ENCODE peak calls at places on chromosomes 13 and 19, in nine cellular contexts. F is osteocyte, J is AG04449, W is psoas muscle, V is tibial artery, I is RWPE1, A is AG04450, X is progenitor cell of endocrine pancreas, H is hepatocyte. O is an unnamed sample.

GRCh38 chr19:21677696-21678418 is 89.5 kb downstream of the ZNF100 start:
- DNase-seq in I (no peak), J (no peak), W (no peak), A (no peak), X (no peak), V (no peak), F (no peak), H (no peak), O (no peak)

GRCh38 chr19:3471954-3472655 is 8.2 kb downstream of the SMIM24 start:
- DNase-seq in W (peak), H (no peak), J (no peak), I (peak), A (no peak), X (no peak), F (no peak), V (no peak), O (no peak)

GRCh38 chr19:34963531-34964406 is at the start of gene ZNF792:
- DNase-seq in W (peak), X (peak), F (peak), A (peak), H (peak), V (peak), J (no peak), I (peak), O (no peak)

GRCh38 chr13:91805605-91806004 is 407.2 kb downstream of the GPC5 start:
- DNase-seq in H (no peak), V (no peak), I (no peak), F (no peak), A (no peak), X (no peak), J (no peak), W (no peak), O (no peak)

GRCh38 chr13:38686635-38687245 is at the start of gene FREM2:
- DNase-seq in X (peak), I (peak), F (no peak), V (no peak), A (no peak), H (peak), J (no peak), W (peak), O (no peak)

GRCh38 chr19:1854542-1855039 is 6.3 kb upstream of the REXO1 start:
- DNase-seq in J (no peak), I (no peak), X (no peak), A (no peak), W (no peak), H (no peak), F (no peak), V (no peak), O (no peak)

GRCh38 chr13:33918199-33918932 is 100.4 kb downstream of the RFC3 start:
- DNase-seq in V (no peak), F (no peak), W (no peak), A (no peak), H (no peak), I (peak), X (no peak), J (no peak), O (peak)

GRCh38 chr19:49677901-49678674 is 1.0 kb downstream of the PRMT1 start:
- DNase-seq in H (peak), X (peak), V (peak), A (no peak), J (no peak), F (peak), W (peak), I (peak), O (no peak)

GRCh38 chr19:49489601-49490167 is 2.3 kb downstream of the RPL13A start:
- DNase-seq in I (no peak), X (no peak), J (no peak), A (no peak), W (no peak), F (no peak), V (no peak), H (no peak), O (no peak)

GRCh38 chr19:57310792-57311191 is 9.5 kb upstream of the ZNF543 start:
- DNase-seq in X (no peak), I (no peak), W (no peak), J (no peak), V (no peak), F (no peak), H (no peak), A (no peak), O (no peak)

GRCh38 chr19:11699931-11700794 is 38.6 kb downstream of the ZNF823 start:
- DNase-seq in H (peak), A (peak), J (no peak), V (no peak), I (peak), X (no peak), W (no peak), F (no peak), O (no peak)

GRCh38 chr13:51585234-51585672 is 991 bp downstream of the WDFY2 start:
- DNase-seq in F (no peak), W (no peak), A (no peak), H (no peak), V (no peak), I (no peak), X (no peak), J (no peak), O (no peak)

GRCh38 chr13:73794755-73795154 is 339.4 kb downstream of the KLF12 start:
- DNase-seq in J (no peak), X (no peak), F (no peak), H (no peak), I (no peak), V (no peak), A (no peak), W (no peak), O (no peak)

GRCh38 chr19:29983568-29983967 is 41.5 kb downstream of the URI1 start:
- DNase-seq in H (no peak), V (no peak), J (no peak), W (no peak), F (no peak), X (no peak), A (no peak), I (no peak), O (no peak)

GRCh38 chr19:29992233-29992867 is 50.3 kb downstream of the URI1 start:
- DNase-seq in X (no peak), V (no peak), A (no peak), F (no peak), H (no peak), I (no peak), J (no peak), W (no peak), O (no peak)

DNA sequence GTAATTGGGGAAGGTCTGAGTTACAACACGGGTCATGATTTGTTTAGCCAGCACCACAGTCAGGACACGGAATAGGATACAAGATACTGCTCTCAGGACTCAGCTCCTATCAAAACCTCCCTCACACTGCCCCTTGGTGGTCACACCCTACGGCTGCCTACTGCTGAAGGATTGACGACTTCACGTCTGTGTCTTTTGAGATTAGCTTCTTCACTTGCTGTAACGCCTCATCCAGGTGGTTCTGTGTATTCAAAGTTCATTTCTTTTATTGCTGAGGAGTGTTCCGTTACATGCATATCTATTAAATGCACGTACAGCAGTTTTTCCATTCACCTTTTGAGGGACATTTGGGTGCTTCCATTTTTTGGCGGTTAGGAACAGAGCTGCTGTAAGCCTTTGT is 46.3 kb downstream of the URI1 start:
- DNase-seq in F (no peak), H (no peak), J (no peak), W (no peak), A (no peak), V (no peak), I (no peak), X (no peak), O (no peak)
- TF ChIP-seq CTCF in F (no peak), H (no peak), J (no peak), W (no peak), A (no peak), V (no peak), I (no peak), X (no peak), O (no peak)

GRCh38 chr19:37905936-37906867 is at the start of gene WDR87:
- DNase-seq in H (peak), X (peak), J (no peak), I (peak), F (no peak), W (no peak), V (no peak), A (no peak), O (no peak)
- TF ChIP-seq CTCF in H (peak), X (no peak), J (no peak), I (no peak), F (peak), W (no peak), V (no peak), A (no peak), O (peak)

DNA sequence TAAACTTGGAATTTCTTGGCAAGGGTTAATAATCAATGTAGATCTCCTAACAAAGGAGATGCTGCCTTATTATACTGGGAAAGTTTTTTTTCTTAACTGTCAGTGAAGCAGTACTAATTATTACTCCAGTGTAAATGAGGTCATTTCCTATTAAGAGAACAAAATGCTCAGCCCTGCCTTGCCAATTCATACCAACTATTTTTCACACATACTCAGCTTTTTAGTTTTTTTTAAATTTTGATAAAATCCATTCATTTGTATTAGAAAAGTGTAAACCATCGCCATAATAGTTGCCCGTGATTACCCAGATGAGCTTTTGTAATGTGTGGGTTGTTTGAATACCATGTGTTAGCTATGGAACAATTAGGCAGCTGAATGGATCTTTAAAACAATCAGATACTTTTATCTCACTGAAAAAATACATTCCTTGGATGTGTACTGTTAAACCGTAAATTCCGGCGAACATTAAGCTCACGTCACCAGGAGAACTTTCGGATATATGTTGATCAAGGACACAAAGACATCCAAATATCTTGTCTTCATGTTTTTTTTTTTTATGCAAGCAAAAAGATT is 95.8 kb upstream of the ZNF536 start:
- DNase-seq in V (no peak), J (no peak), W (no peak), I (no peak), X (no peak), H (no peak), F (no peak), A (no peak), O (no peak)
- TF ChIP-seq CTCF in V (no peak), J (no peak), W (no peak), I (no peak), X (no peak), H (no peak), F (no peak), A (no peak), O (no peak)

DNA sequence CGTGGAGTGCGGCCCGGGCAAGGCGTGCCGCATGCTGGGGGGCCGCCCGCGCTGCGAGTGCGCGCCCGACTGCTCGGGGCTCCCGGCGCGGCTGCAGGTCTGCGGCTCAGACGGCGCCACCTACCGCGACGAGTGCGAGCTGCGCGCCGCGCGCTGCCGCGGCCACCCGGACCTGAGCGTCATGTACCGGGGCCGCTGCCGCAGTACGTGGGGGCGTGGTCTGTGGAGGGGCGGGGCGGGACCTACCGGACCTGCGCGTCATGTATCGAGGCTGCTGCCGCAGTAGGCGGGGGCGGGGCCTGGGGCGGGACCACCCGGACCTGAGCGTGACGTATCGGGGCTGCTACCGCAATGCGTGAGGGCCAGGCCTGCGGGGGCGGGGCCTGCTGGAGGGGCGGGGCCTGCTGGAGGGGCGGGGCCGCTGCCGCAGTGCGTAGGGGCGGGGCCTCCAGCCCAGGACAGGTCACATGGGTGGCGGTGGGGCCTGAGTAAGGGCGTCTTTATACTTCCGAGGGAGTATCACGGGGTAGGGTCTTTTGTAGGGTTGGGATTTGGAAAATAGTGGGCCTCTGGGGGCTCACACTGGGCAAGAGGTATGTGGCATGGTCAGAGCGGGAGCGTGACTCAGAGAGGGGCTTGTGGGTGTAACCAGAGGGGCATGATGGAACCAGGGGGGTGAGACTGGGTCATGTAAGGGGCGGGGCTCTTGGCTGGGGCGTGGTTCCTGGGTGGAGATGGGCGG is 4.3 kb downstream of the FSTL3 start:
- DNase-seq in J (peak), V (peak), I (peak), A (peak), X (peak), H (peak), F (peak), W (peak), O (peak)
- TF ChIP-seq CTCF in J (peak), V (peak), I (peak), A (peak), X (peak), H (peak), F (peak), W (peak), O (no peak)